ENCODE peak calls at places on chromosome 21, in four cellular contexts. I is transverse colon, V is upper lobe of left lung, G is stomach. B is an unnamed sample.

GRCh38 chr21:26055841-26056264 is 114.7 kb downstream of the APP start:
- DNase-seq in G (no peak), I (no peak), V (no peak), B (no peak)

GRCh38 chr21:27021801-27022200 is 54.9 kb upstream of the ADAMTS5 start:
- DNase-seq in G (no peak), V (no peak), I (no peak), B (no peak)

GRCh38 chr21:33414926-33415325 is 11.7 kb downstream of the IFNGR2 start:
- DNase-seq in V (no peak), G (no peak), I (no peak), B (no peak)

GRCh38 chr21:39312112-39313041 is 1.1 kb downstream of the BRWD1 start:
- DNase-seq in G (peak), V (peak), I (peak), B (peak)

GRCh38 chr21:45544449-45545235 is 2.4 kb upstream of the SLC19A1 start:
- DNase-seq in G (peak), I (no peak), V (no peak), B (peak)

GRCh38 chr21:21860888-21861287 is 862.7 kb downstream of the NCAM2 start:
- DNase-seq in V (no peak), G (no peak), I (no peak), B (no peak)

GRCh38 chr21:21165063-21165645 is 166.9 kb downstream of the NCAM2 start:
- DNase-seq in I (no peak), V (no peak), G (no peak), B (no peak)

GRCh38 chr21:45583831-45584509 is 41.7 kb upstream of the SLC19A1 start:
- DNase-seq in V (no peak), I (peak), G (peak), B (peak)

GRCh38 chr21:45414396-45415187 is 9.6 kb downstream of the COL18A1 start:
- DNase-seq in V (peak), I (no peak), G (no peak), B (peak)

GRCh38 chr21:39051561-39051949 is 131.7 kb downstream of the PSMG1 start:
- DNase-seq in G (no peak), V (no peak), I (no peak), B (no peak)

GRCh38 chr21:45860493-45861155 is 120.9 kb upstream of the COL6A1 start:
- DNase-seq in G (no peak), V (peak), I (no peak), B (peak)

GRCh38 chr21:39022901-39023693 is 160.2 kb downstream of the PSMG1 start:
- DNase-seq in G (no peak), V (peak), I (no peak), B (peak)

GRCh38 chr21:38951095-38951745 is 145.5 kb downstream of the ETS2 start:
- DNase-seq in V (no peak), I (no peak), G (no peak), B (no peak)

GRCh38 chr21:25283720-25284119 is 323.6 kb downstream of the MRPL39 start:
- DNase-seq in V (no peak), I (no peak), G (no peak), B (no peak)

GRCh38 chr21:18026359-18026758 is 207.2 kb upstream of the C21orf91 start:
- DNase-seq in G (no peak), V (no peak), I (no peak), B (no peak)

GRCh38 chr21:39314155-39315027 is 959 bp upstream of the BRWD1 start:
- DNase-seq in V (no peak), I (peak), G (peak), B (no peak)

GRCh38 chr21:26169061-26169610 is 1.4 kb downstream of the APP start:
- DNase-seq in I (peak), G (peak), V (no peak), B (no peak)

GRCh38 chr21:18499761-18500376 is 96.3 kb upstream of the TMPRSS15 start:
- DNase-seq in V (no peak), I (peak), G (peak), B (no peak)

GRCh38 chr21:40422851-40423635 is 423.9 kb downstream of the DSCAM start:
- DNase-seq in V (no peak), G (no peak), I (no peak), B (no peak)

GRCh38 chr21:45818904-45819285 is 162.7 kb upstream of the COL6A1 start:
- DNase-seq in V (no peak), G (no peak), I (no peak), B (no peak)

DNA sequence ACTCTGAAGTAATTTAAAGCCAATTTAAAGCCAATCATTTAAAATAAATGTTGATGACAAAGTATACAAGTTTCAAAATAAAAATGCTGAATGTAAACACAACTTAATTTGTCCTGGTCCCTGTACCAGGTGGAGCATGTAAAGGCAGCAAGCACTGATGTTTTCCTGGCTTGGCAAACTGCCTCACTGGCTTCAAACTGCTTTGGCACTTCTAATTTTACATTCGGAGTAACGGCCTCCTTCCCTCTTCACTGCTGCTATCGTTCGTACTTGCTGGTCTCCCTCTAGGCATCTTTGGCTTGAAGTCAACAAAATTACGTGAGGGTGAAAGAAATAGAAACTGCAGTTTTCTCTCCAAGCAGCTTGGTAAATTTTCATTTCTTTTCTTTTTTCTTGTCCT is 287.9 kb downstream of the LTN1 start:
- DNase-seq in I (no peak), G (no peak), V (no peak), B (no peak)
- TF ChIP-seq POLR2AphosphoS5 in I (no peak), G (no peak), V (no peak), B (no peak)

GRCh38 chr21:16588433-16588860 is 858.7 kb downstream of the USP25 start:
- DNase-seq in G (peak), V (peak), I (peak), B (no peak)
- TF ChIP-seq POLR2A in G (no peak), V (no peak), I (no peak), B (no peak)

GRCh38 chr21:34844924-34845238 is 176.1 kb downstream of the CLIC6 start:
- DNase-seq in I (no peak), G (no peak), V (no peak), B (no peak)

GRCh38 chr21:34846214-34846575 is 177.4 kb downstream of the CLIC6 start:
- DNase-seq in V (no peak), G (no peak), I (no peak), B (no peak)

GRCh38 chr21:34844033-34844923 is 175.5 kb downstream of the CLIC6 start:
- DNase-seq in I (peak), V (no peak), G (peak), B (no peak)

GRCh38 chr21:34846601-34847112 is 177.9 kb downstream of the CLIC6 start:
- DNase-seq in I (peak), G (no peak), V (no peak), B (no peak)

GRCh38 chr21:34845521-34846213 is 176.9 kb downstream of the CLIC6 start:
- DNase-seq in V (no peak), G (peak), I (peak), B (no peak)
- H3K4me3 ChIP-seq in V (no peak), G (no peak), I (no peak), B (no peak)

DNA sequence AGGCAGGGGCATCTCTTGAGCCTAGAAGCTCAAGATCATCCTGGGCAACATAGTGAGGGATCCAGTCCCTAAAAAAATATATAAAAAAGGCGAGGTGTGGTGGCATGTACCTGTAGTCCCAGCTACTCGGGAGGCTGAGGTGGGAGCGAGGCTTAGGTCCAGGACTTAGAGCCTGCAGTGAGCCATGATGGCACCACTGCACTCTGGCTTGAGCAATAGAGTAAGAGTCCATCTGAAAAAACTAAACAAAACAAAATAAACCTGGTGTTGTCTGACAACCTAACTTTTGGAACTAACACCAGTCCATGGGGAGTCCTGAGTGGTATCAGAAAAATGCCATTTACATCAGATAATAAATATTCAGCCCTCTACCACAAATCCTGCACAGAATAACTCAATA is 110.1 kb upstream of the NRIP1 start:
- DNase-seq in V (no peak), G (no peak), I (no peak), B (no peak)
- TF ChIP-seq POLR2AphosphoS5 in V (no peak), G (no peak), I (no peak), B (no peak)

DNA sequence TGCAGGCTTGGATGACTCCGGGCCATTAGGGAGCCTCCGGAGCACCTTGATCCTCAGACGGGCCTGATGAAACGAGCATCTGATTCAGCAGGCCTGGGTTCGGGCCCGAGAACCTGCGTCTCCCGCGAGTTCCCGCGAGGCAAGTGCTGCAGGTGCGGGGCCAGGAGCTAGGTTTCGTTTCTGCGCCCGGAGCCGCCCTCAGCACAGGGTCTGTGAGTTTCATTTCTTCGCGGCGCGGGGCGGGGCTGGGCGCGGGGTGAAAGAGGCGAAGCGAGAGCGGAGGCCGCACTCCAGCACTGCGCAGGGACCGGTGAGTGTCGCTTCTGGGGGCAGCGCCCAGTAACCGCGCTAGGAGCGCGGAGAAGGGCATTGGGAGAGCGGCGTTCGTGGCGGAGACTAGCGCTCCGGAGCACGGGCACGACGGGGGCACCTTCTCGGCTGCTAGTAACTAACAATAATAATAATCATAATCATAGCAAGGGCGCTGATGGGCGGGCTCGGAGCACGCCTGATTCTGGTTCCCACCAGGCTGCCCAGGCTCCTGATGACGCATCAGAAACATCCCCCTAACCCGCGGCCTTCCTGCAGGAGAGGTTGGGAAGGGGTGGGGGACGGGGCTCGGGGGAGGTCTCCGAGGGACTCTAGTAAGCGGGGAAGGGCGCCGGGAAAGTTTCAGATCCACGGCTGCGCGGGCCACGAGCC is at the start of gene MX1:
- DNase-seq in G (peak), I (peak), V (peak), B (peak)
- TF ChIP-seq POLR2A in G (no peak), I (peak), V (peak), B (no peak)

GRCh38 chr21:44286086-44286715 is 525 bp downstream of the AIRE start:
- DNase-seq in I (no peak), G (no peak), V (peak), B (no peak)
- H3K4me3 ChIP-seq in I (no peak), G (peak), V (no peak), B (no peak)

DNA sequence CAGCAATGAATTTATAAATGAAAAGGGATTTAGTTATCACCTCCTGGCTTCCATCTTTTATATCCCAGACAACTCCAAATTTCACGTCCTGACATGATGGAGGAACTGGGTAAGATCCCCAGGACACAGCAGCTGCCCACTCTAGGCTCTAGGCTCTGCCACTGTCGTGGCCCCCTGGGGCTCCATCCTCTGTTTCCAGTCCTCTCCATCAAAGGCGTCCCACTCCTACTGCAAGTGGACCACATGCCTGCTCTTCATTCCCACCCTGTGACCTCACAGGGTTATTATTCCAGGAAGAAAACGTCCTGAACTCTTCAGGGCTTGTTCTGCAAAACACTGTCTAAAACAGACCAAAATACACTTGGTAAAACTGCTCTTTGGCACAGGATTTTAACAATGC is 11.9 kb downstream of the URB1 start:
- DNase-seq in G (no peak), V (no peak), I (no peak), B (no peak)
- TF ChIP-seq POLR2AphosphoS5 in G (no peak), V (no peak), I (no peak), B (no peak)

GRCh38 chr21:43719748-43720538 is 1.0 kb downstream of the PDXK start:
- DNase-seq in V (no peak), I (no peak), G (peak), B (peak)
- TF ChIP-seq POLR2A in V (no peak), I (no peak), G (no peak), B (no peak)

GRCh38 chr21:42237161-42237560 is 18.2 kb downstream of the ABCG1 start:
- DNase-seq in I (no peak), V (no peak), G (no peak), B (peak)

GRCh38 chr21:42236014-42236413 is 17.1 kb downstream of the ABCG1 start:
- DNase-seq in V (no peak), I (no peak), G (peak), B (peak)

GRCh38 chr21:42236693-42237092 is 17.8 kb downstream of the ABCG1 start:
- DNase-seq in V (no peak), G (no peak), I (no peak), B (no peak)

GRCh38 chr21:42238185-42238934 is 19.4 kb downstream of the ABCG1 start:
- DNase-seq in I (no peak), G (no peak), V (no peak), B (no peak)

DNA sequence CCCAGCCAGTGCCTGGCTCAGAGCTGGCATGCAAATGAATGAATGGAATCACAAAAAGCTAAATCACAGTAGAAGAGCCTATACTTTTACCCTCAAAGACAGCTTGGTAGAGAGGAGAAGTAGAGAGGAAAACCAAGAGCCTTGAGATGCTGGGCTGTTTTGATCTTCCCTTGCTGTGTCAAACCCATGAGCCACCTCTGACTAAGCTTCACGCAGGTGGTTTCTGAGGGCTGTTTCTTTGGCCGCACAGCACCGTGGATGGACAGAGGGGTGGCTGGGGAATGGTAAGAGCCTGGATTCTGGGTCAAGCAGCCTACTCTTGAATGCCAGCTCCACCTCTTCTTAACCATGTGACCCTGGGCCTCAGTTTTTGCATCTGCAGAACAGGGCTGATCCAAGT is 18.6 kb downstream of the ABCG1 start:
- DNase-seq in G (no peak), V (no peak), I (no peak), B (no peak)
- H3K4me3 ChIP-seq in G (no peak), V (no peak), I (no peak), B (no peak)

GRCh38 chr21:37587203-37587602 is 220.6 kb downstream of the DYRK1A start:
- DNase-seq in V (no peak), I (no peak), G (no peak), B (no peak)
- TF ChIP-seq POLR2AphosphoS5 in V (no peak), I (no peak), G (no peak), B (no peak)

B was measured in spleen.